ENCODE peak calls at places on chromosome 1, in eight cellular contexts. W, P, R, K, G, Z, N and Y are unnamed samples.

GRCh38 chr1:28180310-28181305 is 4.1 kb upstream of the PTAFR start:
- DNase-seq in P (no peak), N (no peak), G (no peak), W (no peak), Z (no peak), K (no peak), R (no peak), Y (no peak)

GRCh38 chr1:224539971-224540370 is 76.1 kb upstream of the CNIH3 start:
- DNase-seq in K (no peak), P (no peak), W (no peak), G (peak; percentile 51), N (no peak), Z (no peak), R (no peak), Y (no peak)

GRCh38 chr1:36771222-36771621 is 263.1 kb downstream of the GRIK3 start:
- DNase-seq in Z (no peak), R (peak; percentile 79), K (no peak), N (no peak), G (no peak), P (no peak), W (no peak), Y (no peak)

GRCh38 chr1:47934243-47934805 is 62.9 kb downstream of the TRABD2B start:
- DNase-seq in K (no peak), W (no peak), Z (peak; percentile 85), N (peak; percentile 42), G (peak; percentile 81), P (peak; percentile 71), R (peak; percentile 12), Y (no peak)

GRCh38 chr1:47393141-47393540 is 22.9 kb upstream of the FOXE3 start:
- DNase-seq in P (no peak), W (no peak), Z (no peak), K (no peak), G (no peak), N (no peak), R (no peak), Y (no peak)

GRCh38 chr1:195569934-195570333 is 1038.3 kb downstream of the KCNT2 start:
- DNase-seq in G (no peak), N (peak; percentile 15), K (no peak), W (no peak), P (no peak), Z (no peak), R (no peak), Y (no peak)

GRCh38 chr1:235873045-235873444 is 6.3 kb upstream of the LYST start:
- DNase-seq in R (no peak), P (no peak), Z (no peak), W (no peak), N (no peak), G (no peak), K (peak; percentile 45), Y (no peak)

GRCh38 chr1:241269116-241269515 is 87.9 kb downstream of the RGS7 start:
- DNase-seq in K (no peak), R (peak; percentile 22), Z (no peak), W (no peak), G (no peak), P (no peak), N (no peak), Y (no peak)

GRCh38 chr1:116826818-116827606 is 72.8 kb downstream of the CD2 start:
- DNase-seq in G (peak; percentile 39), Z (peak; percentile 58), P (peak; percentile 65), K (no peak), W (no peak), N (no peak), R (no peak), Y (no peak)

GRCh38 chr1:94544706-94545490 is 3.3 kb upstream of the F3 start:
- DNase-seq in P (no peak), G (peak; percentile 96), Z (peak; percentile 77), K (no peak), W (no peak), R (no peak), N (peak; percentile 89), Y (no peak)

GRCh38 chr1:25858494-25858893 is 763 bp downstream of the AUNIP start:
- DNase-seq in W (no peak), N (peak; percentile 23), R (no peak), P (no peak), K (no peak), G (no peak), Z (no peak), Y (no peak)
- H3K4me3 ChIP-seq in W (peak overlapping the region; percentile 73), N (peak overlapping the region; percentile 93), R (peak overlapping the region; percentile 68), P (peak overlapping the region; percentile 66), K (peak overlapping the region; percentile 54), G (peak overlapping the region; percentile 86), Z (peak overlapping the region; percentile 61), Y (peak overlapping the region; percentile 91)

DNA sequence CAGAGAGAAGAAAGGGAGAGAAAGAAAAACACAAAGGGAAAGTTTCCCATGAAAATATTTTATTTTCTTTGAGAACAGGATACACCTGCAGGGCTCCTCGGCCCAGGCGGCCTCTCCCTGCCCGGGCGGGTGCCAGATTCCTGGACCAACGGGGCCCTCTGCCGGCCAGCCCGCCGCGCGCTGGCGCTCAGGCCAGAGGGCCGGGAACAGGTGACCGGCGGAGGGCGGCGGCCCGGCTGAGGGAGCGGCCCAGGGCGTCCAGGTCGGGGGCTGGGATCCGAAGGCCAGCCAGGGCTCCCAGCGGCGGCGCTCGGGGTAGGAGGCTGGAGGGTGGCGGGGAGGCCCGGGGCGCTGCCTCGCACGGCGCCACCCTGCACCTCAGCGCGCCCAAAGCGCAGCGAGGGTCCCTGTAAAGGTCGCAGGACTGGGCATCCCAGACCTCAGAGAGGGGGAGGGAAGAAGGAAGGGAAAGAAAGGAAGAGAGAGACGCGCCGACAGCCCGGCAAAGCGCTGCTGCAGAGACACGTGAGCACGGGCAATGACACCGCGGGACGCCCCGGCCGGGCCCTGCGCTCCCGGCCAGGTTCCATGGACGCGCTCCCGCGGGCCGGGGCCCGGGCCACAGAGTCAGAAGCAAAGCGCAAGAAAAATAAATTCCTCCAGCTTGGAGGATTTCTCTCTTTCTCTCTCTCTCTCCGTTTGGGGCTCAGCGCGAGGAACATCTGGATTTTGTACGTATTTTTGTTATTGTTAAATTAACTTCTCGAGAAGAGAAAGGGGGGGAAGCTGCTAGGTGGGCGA is 908 bp downstream of the WNT9A start:
- DNase-seq in N (peak; percentile 91), Z (peak; percentile 67), G (peak; percentile 54), W (no peak), P (no peak), K (peak; percentile 41), R (peak; percentile 93), Y (no peak)
- H3K4me3 ChIP-seq in N (peak overlapping the region; percentile 78), Z (peak overlapping the region; percentile 31), G (peak overlapping the region; percentile 42), W (peak overlapping the region; percentile 40), P (peak overlapping the region; percentile 49), K (peak overlapping the region; percentile 47), R (peak overlapping the region; percentile 82), Y (peak overlapping the region; percentile 56)

GRCh38 chr1:172720325-172720724 is 61.4 kb downstream of the FASLG start:
- DNase-seq in Z (no peak), P (no peak), G (no peak), W (no peak), K (no peak), N (no peak), R (no peak), Y (no peak)
- H3K4me3 ChIP-seq in Z (no peak overlapping the region), P (no peak overlapping the region), G (no peak overlapping the region), W (no peak overlapping the region), K (no peak overlapping the region), N (no peak overlapping the region), R (no peak overlapping the region), Y (no peak overlapping the region)

DNA sequence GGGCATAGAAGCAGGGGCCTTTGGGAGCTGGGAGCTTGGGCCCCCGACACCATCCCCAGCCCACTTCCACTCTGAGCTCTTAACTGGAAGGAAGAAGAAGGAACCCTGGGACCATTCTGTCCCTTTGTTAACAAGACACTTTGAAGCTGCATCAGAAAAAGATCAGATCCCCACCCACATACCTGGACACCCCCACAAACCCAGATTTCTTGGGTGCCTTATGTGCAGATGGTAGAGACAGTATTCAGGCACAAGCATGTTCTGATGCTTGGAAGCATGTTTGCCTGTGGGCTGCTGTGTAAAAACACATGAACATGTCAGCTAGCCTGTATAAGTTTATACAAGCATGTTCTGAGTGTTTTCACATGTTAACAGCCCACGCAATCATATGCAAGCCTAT is 3.7 kb downstream of the DLGAP3 start:
- DNase-seq in P (no peak), R (no peak), G (no peak), W (no peak), N (no peak), Z (no peak), K (no peak), Y (no peak)
- H3K4me3 ChIP-seq in P (no peak overlapping the region), R (no peak overlapping the region), G (no peak overlapping the region), W (no peak overlapping the region), N (no peak overlapping the region), Z (no peak overlapping the region), K (no peak overlapping the region), Y (no peak overlapping the region)